ENCODE peak calls at places on chromosomes 2 and 18, in seven cellular contexts. P is stimulated activated CD8-positive, alpha-beta memory T cell treated with anti-CD3 and anti-CD28 coated beads, Interleukin-4, amount 100 ng/mL, for 1 hour; Y is AML-193; K is activated CD4-positive, alpha-beta T cell treated with anti-CD3 and anti-CD28 coated beads for 1 hour; C is progenitor cell of endocrine pancreas; T is Calu3; O is breast epithelium. V is an unnamed sample.

GRCh38 chr2:46669996-46670793 is 190.8 kb downstream of the TMEM247 start:
- DNase-seq in T (no peak), O (no peak), K (no peak), P (no peak), C (no peak), Y (no peak), V (no peak)

GRCh38 chr18:21703241-21703820 is 1.2 kb downstream of the ABHD3 start:
- DNase-seq in C (no peak), P (no peak), Y (peak; percentile 24), O (no peak), T (peak; percentile 45), K (no peak), V (no peak)

GRCh38 chr2:195732569-195732968 is 75.5 kb downstream of the SLC39A10 start:
- DNase-seq in K (no peak), C (no peak), Y (no peak), T (no peak), P (no peak), O (no peak), V (no peak)

GRCh38 chr2:69007603-69008002 is 5.4 kb upstream of the ANTXR1 start:
- DNase-seq in Y (no peak), P (no peak), T (no peak), O (no peak), C (no peak), K (no peak), V (no peak)

GRCh38 chr2:117935954-117936353 is 77.9 kb downstream of the CCDC93 start:
- DNase-seq in O (no peak), T (no peak), C (no peak), Y (no peak), P (no peak), K (no peak), V (no peak)

GRCh38 chr2:168694876-168695275 is 107.6 kb upstream of the NOSTRIN start:
- DNase-seq in C (no peak), P (no peak), O (no peak), Y (no peak), T (no peak), K (no peak), V (no peak)

GRCh38 chr18:37122877-37123276 is 293.9 kb downstream of the KIAA1328 start:
- DNase-seq in K (no peak), P (no peak), T (no peak), O (no peak), Y (no peak), C (no peak), V (no peak)

GRCh38 chr2:222448806-222449205 is 24.5 kb downstream of the SGPP2 start:
- DNase-seq in O (no peak), P (no peak), T (no peak), Y (no peak), C (no peak), K (no peak), V (no peak)

GRCh38 chr2:40213616-40214015 is 238.3 kb downstream of the SLC8A1 start:
- DNase-seq in O (no peak), T (no peak), Y (no peak), K (no peak), C (no peak), P (no peak), V (no peak)

GRCh38 chr2:241811952-241812729 is 3.1 kb downstream of the NEU4 start:
- DNase-seq in C (no peak), T (no peak), Y (no peak), O (no peak), P (no peak), K (no peak), V (no peak)

GRCh38 chr18:61754039-61754583 is 138.7 kb downstream of the RNF152 start:
- DNase-seq in Y (no peak), T (no peak), O (no peak), C (no peak), P (no peak), K (no peak), V (no peak)

GRCh38 chr18:11176416-11176815 is 27.0 kb upstream of the PIEZO2 start:
- DNase-seq in O (no peak), T (no peak), P (no peak), K (no peak), C (no peak), Y (no peak), V (no peak)

GRCh38 chr18:43620936-43621335 is 343.6 kb upstream of the SYT4 start:
- DNase-seq in P (no peak), C (no peak), O (no peak), T (peak; percentile 3), K (no peak), Y (peak; percentile 26), V (no peak)

GRCh38 chr2:37854676-37855282 is 70.3 kb upstream of the RMDN2 start:
- DNase-seq in K (no peak), P (no peak), T (no peak), O (no peak), C (no peak), Y (no peak), V (no peak)

GRCh38 chr2:151654085-151654484 is 80.2 kb downstream of the NEB start:
- DNase-seq in T (no peak), Y (no peak), C (no peak), P (no peak), O (no peak), K (no peak), V (no peak)

GRCh38 chr2:151009437-151010175 is 252.1 kb downstream of the RBM43 start:
- DNase-seq in O (no peak), C (no peak), K (no peak), T (no peak), Y (no peak), P (no peak), V (no peak)

GRCh38 chr2:24950100-24950499 is 21.7 kb downstream of the DNAJC27 start:
- DNase-seq in K (no peak), P (no peak), T (no peak), Y (no peak), O (no peak), C (no peak), V (no peak)

GRCh38 chr18:37578886-37579513 is 13.4 kb upstream of the CELF4 start:
- DNase-seq in K (no peak), O (no peak), P (no peak), T (peak; percentile 16), C (no peak), Y (no peak), V (no peak)

GRCh38 chr2:47173986-47174730 is 19.1 kb upstream of the STPG4 start:
- DNase-seq in Y (no peak), P (no peak), C (no peak), T (no peak), K (no peak), O (no peak), V (no peak)

GRCh38 chr2:159124441-159124911 is 156.0 kb downstream of the TANC1 start:
- DNase-seq in C (no peak), O (no peak), K (no peak), T (peak; percentile 51), Y (peak; percentile 33), P (no peak), V (no peak)

GRCh38 chr2:56130463-56131070 is 53.2 kb upstream of the CCDC85A start:
- DNase-seq in C (no peak), Y (peak; percentile 15), P (no peak), O (no peak), K (no peak), T (peak; percentile 49), V (no peak)

GRCh38 chr2:191501390-191502168 is 176.4 kb upstream of the NABP1 start:
- DNase-seq in Y (no peak), P (no peak), O (no peak), T (no peak), C (no peak), K (no peak), V (no peak)

GRCh38 chr18:70022636-70023035 is 75.0 kb upstream of the CD226 start:
- DNase-seq in Y (no peak), P (no peak), T (no peak), K (no peak), C (no peak), O (no peak), V (no peak)

GRCh38 chr2:49028101-49028500 is 126.2 kb downstream of the FSHR start:
- DNase-seq in O (no peak), T (no peak), C (no peak), P (no peak), Y (no peak), K (no peak), V (no peak)